ENCODE peak calls at places on chromosomes 11 and 22, in nine cellular contexts. Y is foreskin fibroblast, O is bronchial epithelial cell, G is mammary epithelial cell, P is fibroblast of the aortic adventitia, F is dorsolateral prefrontal cortex, B is GM23338, I is brain microvascular endothelial cell, Z is K562. K is an unnamed sample.

GRCh38 chr11:105706025-105706530 is 96.2 kb downstream of the GRIA4 start:
- DNase-seq in Z (no peak), G (no peak), O (no peak), Y (no peak), P (no peak), B (peak), I (no peak), F (no peak), K (no peak)

GRCh38 chr11:65562788-65563187 is 4.6 kb upstream of the LTBP3 start:
- DNase-seq in I (no peak), B (no peak), G (no peak), F (no peak), O (no peak), Z (no peak), P (no peak), Y (no peak), K (no peak)

GRCh38 chr11:107493117-107493516 is 35.5 kb upstream of the CWF19L2 start:
- DNase-seq in Z (no peak), O (peak), B (no peak), F (no peak), Y (peak), P (peak), I (peak), G (peak), K (peak)

GRCh38 chr11:33742249-33742851 is 6.1 kb upstream of the CD59 start:
- DNase-seq in P (peak), Z (no peak), G (no peak), B (no peak), I (no peak), O (peak), Y (no peak), F (no peak), K (peak)

GRCh38 chr22:45511847-45512261 is 9.2 kb downstream of the FBLN1 start:
- DNase-seq in Z (no peak), G (no peak), F (no peak), B (no peak), I (peak), P (peak), Y (peak), O (no peak), K (peak)

GRCh38 chr11:65695459-65696241 is 16.4 kb upstream of the KAT5 start:
- DNase-seq in G (peak), I (no peak), Z (no peak), P (peak), Y (no peak), B (no peak), O (peak), F (peak), K (peak)

GRCh38 chr11:78796956-78797355 is 222.3 kb upstream of the NARS2 start:
- DNase-seq in Y (peak), G (peak), O (peak), Z (no peak), I (peak), P (peak), B (no peak), F (no peak), K (peak)

GRCh38 chr11:126149759-126150236 is 61.7 kb downstream of the RPUSD4 start:
- DNase-seq in B (no peak), O (no peak), I (no peak), Z (no peak), Y (no peak), P (no peak), F (no peak), G (no peak), K (peak)

GRCh38 chr11:77140231-77140959 is 12.3 kb downstream of the MYO7A start:
- DNase-seq in Z (no peak), P (peak), F (no peak), B (peak), I (no peak), G (no peak), Y (no peak), O (no peak), K (peak)

GRCh38 chr11:87019582-87020271 is 18.0 kb upstream of the TMEM135 start:
- DNase-seq in G (no peak), I (no peak), F (no peak), B (no peak), Y (no peak), Z (no peak), O (no peak), P (no peak), K (peak)

GRCh38 chr11:63142459-63142858 is 1.6 kb downstream of the SLC22A24 start:
- DNase-seq in G (no peak), Z (no peak), Y (no peak), P (no peak), B (no peak), F (no peak), O (no peak), I (no peak), K (no peak)

GRCh38 chr11:92048415-92048814 is 176.2 kb upstream of the FAT3 start:
- DNase-seq in Y (no peak), O (peak), P (no peak), Z (no peak), G (peak), I (no peak), F (no peak), B (no peak), K (no peak)

GRCh38 chr11:118565062-118565461 is 669 bp downstream of the IFT46 start:
- DNase-seq in Y (no peak), O (no peak), Z (no peak), F (no peak), B (peak), P (peak), I (no peak), G (peak), K (peak)

GRCh38 chr11:126732981-126733380 is 267.6 kb downstream of the KIRREL3 start:
- DNase-seq in B (no peak), F (no peak), P (no peak), Y (no peak), Z (no peak), I (no peak), G (no peak), O (no peak), K (no peak)

GRCh38 chr11:65169164-65169641 is 830 bp upstream of the SPDYC start:
- DNase-seq in I (peak), B (no peak), O (no peak), Z (peak), Y (peak), P (no peak), G (no peak), F (no peak), K (peak)

GRCh38 chr11:76086713-76087635 is 119.3 kb downstream of the WNT11 start:
- DNase-seq in O (no peak), Y (peak), Z (no peak), G (no peak), P (peak), I (peak), F (no peak), B (no peak), K (peak)

GRCh38 chr11:12871788-12872321 is 137.3 kb upstream of the RASSF10 start:
- DNase-seq in I (no peak), Z (no peak), B (no peak), Y (no peak), P (peak), F (no peak), O (peak), G (peak), K (no peak)

GRCh38 chr11:123188508-123189165 is 6.4 kb downstream of the CLMP start:
- DNase-seq in I (peak), B (no peak), O (peak), G (peak), F (no peak), Y (peak), P (peak), Z (no peak), K (peak)

DNA sequence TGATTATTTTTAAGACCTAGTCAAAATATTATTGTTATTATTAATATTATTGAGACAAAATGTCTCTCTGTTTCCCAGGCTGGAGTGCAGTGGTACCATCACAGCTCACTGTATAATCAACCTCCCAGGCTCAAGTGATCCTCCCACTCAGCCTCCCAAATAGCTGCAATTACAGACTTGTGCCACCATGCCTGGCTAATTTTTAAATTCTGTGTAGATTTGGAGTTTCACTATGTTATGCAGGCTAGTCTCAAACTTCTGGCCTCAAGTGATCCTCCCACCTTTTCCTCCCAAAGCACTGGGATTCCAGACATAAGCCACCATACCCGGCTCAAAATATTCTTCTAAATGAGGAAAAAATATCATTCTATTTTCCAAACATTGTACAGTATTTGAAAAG is 37.0 kb downstream of the SLC36A4 start:
- DNase-seq in I (no peak), B (peak), F (no peak), Y (no peak), O (no peak), G (no peak), Z (no peak), P (no peak), K (no peak)
- TF ChIP-seq CTCF in I (no peak), B (no peak), F (no peak), Y (no peak), O (no peak), G (no peak), Z (no peak), P (no peak), K (no peak)

GRCh38 chr22:19149047-19149883 is 827 bp downstream of the GSC2 start:
- DNase-seq in O (no peak), Y (no peak), P (no peak), Z (no peak), I (no peak), F (no peak), G (peak), B (peak), K (no peak)

GRCh38 chr22:19150482-19151328 is 613 bp upstream of the GSC2 start:
- DNase-seq in F (no peak), O (no peak), Y (no peak), G (no peak), Z (no peak), B (no peak), I (no peak), P (no peak), K (no peak)

GRCh38 chr22:19151329-19152191 is 1.5 kb upstream of the GSC2 start:
- DNase-seq in I (no peak), P (no peak), B (no peak), G (no peak), Z (no peak), F (no peak), O (no peak), Y (no peak), K (no peak)

GRCh38 chr22:19148417-19149046 is 1.6 kb downstream of the GSC2 start:
- DNase-seq in O (no peak), B (peak), F (no peak), I (no peak), Z (no peak), G (no peak), P (no peak), Y (no peak), K (no peak)

GRCh38 chr22:19149962-19150361 is at the start of gene GSC2:
- DNase-seq in O (no peak), I (no peak), Z (no peak), B (no peak), Y (no peak), P (no peak), F (no peak), G (no peak), K (no peak)
- H3K4me3 ChIP-seq in O (peak), I (no peak), Z (no peak), B (peak), Y (no peak), P (no peak), F (peak), G (no peak), K (no peak)

GRCh38 chr11:88632163-88632562 is 294.6 kb upstream of the CTSC start:
- DNase-seq in F (no peak), B (no peak), P (peak), Z (no peak), G (no peak), Y (no peak), O (no peak), I (no peak), K (no peak)
- TF ChIP-seq CTCF in F (no peak), B (no peak), P (no peak), Z (no peak), G (no peak), Y (no peak), O (no peak), I (no peak), K (no peak)

GRCh38 chr11:613369-613968 is 2.3 kb downstream of the IRF7 start:
- DNase-seq in O (peak), I (peak), P (no peak), F (no peak), Y (peak), Z (peak), G (peak), B (peak), K (peak)
- H3K4me3 ChIP-seq in O (no peak), I (no peak), P (no peak), F (no peak), Y (no peak), Z (no peak), G (no peak), B (peak), K (no peak)

GRCh38 chr11:2954263-2954662 is 25.0 kb upstream of the PHLDA2 start:
- DNase-seq in Y (no peak), P (no peak), B (no peak), F (no peak), I (no peak), G (no peak), Z (no peak), O (no peak), K (no peak)

GRCh38 chr11:2951235-2952110 is 22.3 kb upstream of the PHLDA2 start:
- DNase-seq in B (no peak), Y (no peak), F (no peak), P (peak), G (peak), Z (no peak), I (peak), O (peak), K (peak)

GRCh38 chr11:2950825-2951224 is 21.6 kb upstream of the PHLDA2 start:
- DNase-seq in Y (no peak), B (no peak), I (no peak), F (no peak), G (no peak), Z (no peak), P (no peak), O (no peak), K (no peak)

GRCh38 chr11:2961080-2961479 is 31.0 kb downstream of the NAP1L4 start:
- DNase-seq in O (no peak), F (no peak), P (no peak), Z (no peak), Y (no peak), G (no peak), B (peak), I (no peak), K (no peak)

DNA sequence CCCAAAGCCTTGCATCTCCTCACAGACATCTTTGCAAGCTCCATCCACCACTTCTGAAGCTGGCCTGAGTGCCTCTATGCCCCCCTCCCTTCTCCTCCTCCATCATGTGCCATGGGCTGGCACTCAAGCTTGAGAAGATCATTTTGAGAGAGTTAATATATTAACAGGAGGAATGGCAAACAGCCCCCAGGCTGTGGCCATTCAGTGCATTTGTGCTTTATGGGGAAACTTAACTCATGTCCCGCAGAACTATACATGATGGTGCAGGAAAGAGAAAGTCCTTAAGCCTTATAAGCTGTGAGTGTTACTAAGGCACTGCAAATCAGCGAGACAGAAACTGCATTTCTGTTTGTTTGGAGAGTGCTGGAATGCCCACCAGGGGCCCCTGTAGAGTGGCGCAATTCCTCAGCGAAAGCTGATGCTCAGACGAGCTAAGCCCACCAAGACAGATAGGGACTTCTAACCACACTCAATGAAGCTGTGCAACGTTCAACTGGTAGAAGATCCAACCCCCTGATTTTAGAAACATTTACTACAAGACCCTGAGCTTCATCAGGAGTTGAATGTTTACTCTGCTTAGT is 26.8 kb upstream of the PHLDA2 start:
- DNase-seq in G (no peak), F (no peak), P (no peak), O (no peak), Z (no peak), Y (no peak), B (peak), I (no peak), K (no peak)
- TF ChIP-seq CTCF in G (no peak), F (no peak), P (no peak), O (no peak), Z (no peak), Y (no peak), B (peak), I (peak), K (no peak)

GRCh38 chr22:37516456-37516855 is 2.8 kb downstream of the CARD10 start:
- DNase-seq in P (no peak), O (no peak), G (no peak), B (no peak), Y (no peak), F (no peak), Z (no peak), I (no peak), K (no peak)

GRCh38 chr22:37515902-37516301 is 3.3 kb downstream of the CARD10 start:
- DNase-seq in G (no peak), B (no peak), O (no peak), P (no peak), Y (no peak), F (no peak), Z (no peak), I (no peak), K (no peak)

GRCh38 chr22:37519268-37520195 is at the start of gene CARD10:
- DNase-seq in I (no peak), F (no peak), Y (no peak), P (no peak), G (peak), Z (peak), B (peak), O (peak), K (no peak)

GRCh38 chr22:37518509-37519267 is 527 bp downstream of the CARD10 start:
- DNase-seq in B (peak), O (no peak), P (no peak), Y (no peak), Z (peak), I (no peak), F (no peak), G (no peak), K (no peak)

DNA sequence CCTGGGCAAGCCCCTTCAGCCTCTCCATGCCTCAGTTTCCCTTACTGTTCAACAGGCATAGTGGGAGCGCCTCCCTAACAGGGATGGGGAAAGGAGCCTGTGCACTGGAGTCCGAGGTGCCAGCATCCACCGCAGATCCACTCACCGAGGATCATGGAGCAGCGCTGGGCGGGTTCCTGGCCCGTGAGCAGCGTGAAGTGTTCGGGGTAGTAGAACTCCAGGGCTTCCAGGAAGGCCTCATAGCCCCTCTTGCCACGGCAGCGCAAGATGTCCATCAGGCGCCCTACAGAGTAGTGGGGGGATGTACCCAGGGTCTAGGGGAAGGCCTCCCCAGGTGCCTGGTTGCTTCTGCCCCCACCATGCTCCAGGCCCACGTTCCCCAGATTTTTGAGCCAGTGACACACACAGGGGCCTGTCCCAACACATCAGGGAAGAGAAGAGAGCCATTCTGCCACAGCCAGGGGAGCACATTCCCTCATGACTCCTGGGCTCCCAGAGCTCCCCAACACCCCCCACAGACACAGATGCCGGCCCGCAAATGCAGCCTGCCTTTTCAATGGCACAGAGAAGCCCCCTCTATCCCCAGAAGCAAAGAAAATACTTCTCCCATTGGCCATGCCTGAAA is 1.3 kb downstream of the CARD10 start:
- DNase-seq in O (peak), Z (no peak), B (no peak), Y (no peak), F (no peak), P (no peak), I (no peak), G (peak), K (no peak)
- H3K4me3 ChIP-seq in O (peak), Z (no peak), B (peak), Y (peak), F (peak), P (peak), I (peak), G (peak), K (peak)

DNA sequence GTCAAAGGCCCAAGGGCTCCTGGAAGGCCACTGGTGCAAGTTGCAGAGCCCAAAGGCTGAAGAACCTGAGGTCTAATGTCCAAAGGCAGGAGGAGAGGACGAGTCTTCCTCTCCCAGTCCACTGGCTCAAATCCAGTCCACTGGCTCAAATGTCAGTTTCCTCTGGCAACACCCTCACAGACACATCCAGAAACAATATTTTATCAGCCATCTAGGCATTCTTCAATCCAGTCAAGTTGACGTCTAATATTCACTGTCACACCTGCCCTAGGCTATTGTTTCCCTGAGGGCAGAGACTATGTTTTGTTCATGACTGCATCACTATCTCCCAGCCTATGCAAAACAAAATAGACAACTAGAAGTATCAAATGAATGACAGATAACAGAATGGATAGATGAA is 148.1 kb downstream of the SPON1 start:
- DNase-seq in Z (no peak), I (no peak), Y (no peak), P (no peak), O (no peak), G (no peak), F (no peak), B (no peak), K (no peak)
- TF ChIP-seq CTCF in Z (no peak), I (no peak), Y (no peak), P (no peak), O (no peak), G (no peak), F (no peak), B (no peak), K (no peak)

GRCh38 chr11:61880050-61880449 is 11.3 kb downstream of the FADS3 start:
- DNase-seq in Z (no peak), O (no peak), Y (no peak), F (no peak), I (no peak), B (no peak), P (no peak), G (no peak), K (no peak)
- H3K4me3 ChIP-seq in Z (no peak), O (no peak), Y (no peak), F (no peak), I (no peak), B (no peak), P (no peak), G (no peak), K (no peak)

DNA sequence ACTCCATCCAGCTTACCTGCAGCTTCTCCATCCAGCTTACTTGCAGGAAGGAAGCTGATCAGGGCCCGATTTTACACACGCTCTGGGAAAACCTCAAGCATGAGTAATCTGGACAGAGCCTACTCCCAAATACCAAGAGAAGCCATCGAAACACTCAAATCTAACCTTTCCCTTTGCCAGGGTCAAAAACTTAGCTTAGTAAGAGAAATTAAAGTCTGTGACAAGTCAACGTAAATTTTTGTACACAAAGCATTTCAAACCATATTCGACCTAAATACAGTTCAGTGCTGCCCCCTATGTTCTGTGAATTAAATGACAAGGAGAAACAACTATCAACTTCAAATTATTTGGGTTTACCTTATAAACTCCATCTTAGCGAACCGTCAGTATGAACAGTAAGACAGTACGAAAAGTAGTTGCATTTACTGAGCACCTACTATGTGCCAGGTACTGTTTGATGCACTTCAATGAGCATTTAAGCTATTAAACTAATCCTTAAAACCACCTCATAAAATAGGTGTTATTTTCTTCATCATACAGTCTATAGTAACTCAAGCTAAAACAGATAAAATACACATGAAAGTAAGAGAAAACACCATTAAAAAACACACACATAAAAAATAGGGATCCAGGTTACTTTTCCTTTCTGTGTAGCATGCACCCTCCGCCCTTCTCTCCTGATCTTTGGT is 36.9 kb downstream of the ARFGAP3 start:
- DNase-seq in Y (peak), O (peak), B (peak), I (peak), P (peak), Z (peak), G (peak), F (no peak), K (peak)
- TF ChIP-seq CTCF in Y (no peak), O (peak), B (peak), I (peak), P (peak), Z (peak), G (peak), F (peak), K (peak)

GRCh38 chr11:69010361-69010891 is 2.6 kb downstream of the MRGPRF start:
- DNase-seq in I (no peak), O (peak), F (no peak), G (peak), Z (no peak), B (no peak), P (no peak), Y (no peak), K (no peak)
- H3K4me3 ChIP-seq in I (peak), O (no peak), F (peak), G (no peak), Z (no peak), B (peak), P (peak), Y (peak), K (peak)